ENCODE peak calls at places on chromosomes 16 and 17, in five cellular contexts. L is AG09309, E is fibroblast of pulmonary artery, Z is PC-9, S is tibial artery. V is an unnamed sample.

GRCh38 chr17:78958556-78959191 is 21.0 kb downstream of the LGALS3BP start:
- DNase-seq in L (no peak), Z (peak; percentile 61), E (no peak), S (no peak), V (no peak)

GRCh38 chr17:2364132-2365116 is 27.1 kb downstream of the SGSM2 start:
- DNase-seq in Z (no peak), S (no peak), E (no peak), L (no peak), V (no peak)

GRCh38 chr17:33509331-33509730 is 216.2 kb upstream of the ASIC2 start:
- DNase-seq in S (no peak), L (no peak), Z (no peak), E (peak; percentile 5), V (no peak)

GRCh38 chr17:66655861-66656260 is 179.1 kb upstream of the CACNG5 start:
- DNase-seq in S (no peak), L (peak; percentile 27), Z (no peak), E (peak; percentile 61), V (peak; percentile 57)

GRCh38 chr17:2724783-2725164 is 13.2 kb upstream of the CLUH start:
- DNase-seq in L (no peak), S (no peak), E (peak; percentile 40), Z (no peak), V (no peak)

GRCh38 chr17:15469260-15469659 is 1.8 kb upstream of the CDRT4 start:
- DNase-seq in Z (no peak), E (peak; percentile 47), L (no peak), S (no peak), V (peak; percentile 45)

GRCh38 chr17:40884708-40885512 is at the start of gene KRT20:
- DNase-seq in S (no peak), L (no peak), Z (no peak), E (no peak), V (no peak)

GRCh38 chr17:5715478-5715877 is 131.2 kb upstream of the NLRP1 start:
- DNase-seq in Z (no peak), E (no peak), S (no peak), L (no peak), V (no peak)

GRCh38 chr17:51456942-51457341 is 196.6 kb downstream of the UTP18 start:
- DNase-seq in L (no peak), Z (no peak), E (no peak), S (no peak), V (no peak)

GRCh38 chr17:36827056-36827455 is 110.2 kb upstream of the LHX1 start:
- DNase-seq in Z (no peak), S (no peak), E (no peak), L (no peak), V (no peak)

GRCh38 chr17:15384142-15384803 is 42.9 kb upstream of the TEKT3 start:
- DNase-seq in Z (no peak), E (peak; percentile 69), S (peak; percentile 83), L (no peak), V (no peak)

GRCh38 chr17:38861399-38861843 is 7.9 kb upstream of the RPL23 start:
- DNase-seq in E (no peak), S (no peak), Z (no peak), L (no peak), V (no peak)

GRCh38 chr16:69859105-69859969 is 91.8 kb upstream of the CLEC18A start:
- DNase-seq in E (no peak), S (no peak), Z (peak; percentile 70), L (no peak), V (no peak)

GRCh38 chr16:64933890-64934289 is 188.0 kb downstream of the CDH11 start:
- DNase-seq in L (no peak), S (no peak), Z (no peak), E (no peak), V (no peak)

GRCh38 chr17:66636111-66636510 is 198.8 kb upstream of the CACNG5 start:
- DNase-seq in E (peak; percentile 42), Z (peak; percentile 87), L (peak; percentile 16), S (no peak), V (peak; percentile 43)

GRCh38 chr16:23987443-23987842 is 151.7 kb downstream of the PRKCB start:
- DNase-seq in E (no peak), Z (no peak), L (no peak), S (no peak), V (no peak)

GRCh38 chr17:71511266-71511995 is 609.4 kb upstream of the SOX9 start:
- DNase-seq in S (no peak), E (no peak), L (peak; percentile 14), Z (no peak), V (no peak)

GRCh38 chr17:29722411-29723198 is 99.9 kb upstream of the CORO6 start:
- DNase-seq in L (no peak), Z (no peak), E (peak; percentile 99), S (no peak), V (peak; percentile 75)

GRCh38 chr17:42530952-42531454 is 5.0 kb upstream of the NAGLU start:
- DNase-seq in L (no peak), S (no peak), Z (no peak), E (no peak), V (no peak)

GRCh38 chr17:58335061-58335731 is 6.6 kb upstream of the TSPOAP1 start:
- DNase-seq in S (no peak), Z (no peak), L (no peak), E (no peak), V (no peak)

GRCh38 chr17:3528604-3529511 is 28.8 kb downstream of the TRPV3 start:
- DNase-seq in L (no peak), Z (peak; percentile 58), E (peak; percentile 49), S (peak; percentile 56), V (no peak)

GRCh38 chr17:41781404-41782110 is 5.0 kb downstream of the JUP start:
- DNase-seq in S (no peak), Z (no peak), L (no peak), E (peak; percentile 33), V (no peak)

GRCh38 chr17:43312011-43312410 is 78.2 kb upstream of the RNU2-1 start:
- DNase-seq in Z (no peak), S (peak; percentile 38), E (no peak), L (no peak), V (no peak)

GRCh38 chr17:57284583-57284982 is 28.3 kb downstream of the MSI2 start:
- DNase-seq in E (no peak), S (no peak), L (no peak), Z (no peak), V (no peak)

GRCh38 chr16:57890752-57891111 is 80.2 kb downstream of the CNGB1 start:
- DNase-seq in S (no peak), L (no peak), E (no peak), Z (no peak), V (no peak)

GRCh38 chr17:50495918-50496317 is 12.3 kb upstream of the MYCBPAP start:
- DNase-seq in Z (no peak), L (no peak), E (no peak), S (no peak), V (no peak)

GRCh38 chr16:15482068-15482747 is 47.8 kb downstream of the BMERB1 start:
- DNase-seq in S (no peak), E (peak; percentile 95), L (peak; percentile 83), Z (peak; percentile 98), V (peak; percentile 89)

GRCh38 chr16:84979516-84979915 is 31.8 kb downstream of the ZDHHC7 start:
- DNase-seq in E (no peak), S (no peak), Z (no peak), L (no peak), V (no peak)

GRCh38 chr17:27633312-27634025 is 2.5 kb downstream of the LGALS9 start:
- DNase-seq in E (no peak), Z (no peak), S (peak; percentile 78), L (no peak), V (no peak)

GRCh38 chr17:1484586-1485310 is 7.7 kb downstream of the MYO1C start:
- DNase-seq in E (peak; percentile 64), S (peak; percentile 84), Z (peak; percentile 73), L (no peak), V (no peak)

GRCh38 chr16:10866196-10866976 is 10.6 kb upstream of the CIITA start:
- DNase-seq in S (peak; percentile 65), Z (no peak), E (no peak), L (no peak), V (no peak)

GRCh38 chr17:36979585-36979941 is 30.8 kb downstream of the AATF start:
- DNase-seq in Z (no peak), E (no peak), S (no peak), L (no peak), V (no peak)

GRCh38 chr17:35294756-35295155 is 51.9 kb downstream of the SLFN5 start:
- DNase-seq in L (no peak), Z (no peak), S (no peak), E (no peak), V (no peak)

GRCh38 chr17:73069164-73069774 is 23.2 kb downstream of the SLC39A11 start:
- DNase-seq in L (no peak), Z (no peak), E (no peak), S (no peak), V (no peak)

GRCh38 chr17:46732754-46733398 is 85.6 kb downstream of the WNT3 start:
- DNase-seq in S (no peak), Z (no peak), L (no peak), E (no peak), V (no peak)
- H3K4me3 ChIP-seq in S (no peak overlapping the region), Z (no peak overlapping the region), L (no peak overlapping the region), E (no peak overlapping the region), V (no peak overlapping the region)

DNA sequence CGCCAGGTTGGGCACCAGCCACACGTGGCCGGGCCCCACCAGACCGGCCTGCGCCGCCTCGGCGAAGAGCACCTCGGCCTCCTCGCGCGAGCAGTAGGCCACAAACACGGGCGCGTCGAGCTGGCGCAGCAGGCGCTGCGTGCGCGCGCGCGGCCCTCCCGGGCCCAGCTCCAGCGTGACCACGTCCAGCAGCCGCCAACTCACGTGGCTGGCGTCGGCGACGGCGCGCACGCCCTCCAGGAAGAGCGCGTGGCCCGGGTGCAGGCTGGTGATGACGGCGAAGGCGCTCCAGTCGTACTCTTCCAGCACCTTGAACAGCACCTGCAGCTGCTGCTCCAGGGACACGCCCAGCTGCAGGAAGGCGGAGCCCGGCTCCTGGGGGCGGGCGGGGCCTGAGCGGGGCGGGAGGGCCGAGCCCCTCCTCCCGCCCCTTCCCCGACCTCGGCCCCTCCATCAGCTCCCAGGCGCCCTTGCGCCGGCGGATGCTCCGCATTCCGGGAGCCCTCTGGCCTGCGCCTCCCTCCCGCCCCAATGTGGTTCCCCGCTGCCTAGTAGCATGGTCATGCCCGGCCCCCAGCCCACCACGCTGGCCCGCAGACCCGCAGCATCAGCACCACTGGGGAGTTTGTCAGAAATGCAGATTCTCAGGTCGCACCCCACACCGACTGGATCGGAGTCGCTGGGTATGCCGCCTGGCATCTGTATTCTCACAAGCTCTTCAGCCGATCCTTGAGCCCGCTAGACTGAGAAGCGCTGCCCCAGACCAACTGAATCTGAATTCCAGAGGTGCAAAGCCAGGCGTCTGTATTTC is 7.2 kb downstream of the GRIN2C start:
- DNase-seq in L (no peak), E (peak; percentile 23), Z (no peak), S (no peak), V (no peak)
- H3K4me3 ChIP-seq in L (no peak overlapping the region), E (no peak overlapping the region), Z (no peak overlapping the region), S (no peak overlapping the region), V (peak overlapping the region; percentile 7)

DNA sequence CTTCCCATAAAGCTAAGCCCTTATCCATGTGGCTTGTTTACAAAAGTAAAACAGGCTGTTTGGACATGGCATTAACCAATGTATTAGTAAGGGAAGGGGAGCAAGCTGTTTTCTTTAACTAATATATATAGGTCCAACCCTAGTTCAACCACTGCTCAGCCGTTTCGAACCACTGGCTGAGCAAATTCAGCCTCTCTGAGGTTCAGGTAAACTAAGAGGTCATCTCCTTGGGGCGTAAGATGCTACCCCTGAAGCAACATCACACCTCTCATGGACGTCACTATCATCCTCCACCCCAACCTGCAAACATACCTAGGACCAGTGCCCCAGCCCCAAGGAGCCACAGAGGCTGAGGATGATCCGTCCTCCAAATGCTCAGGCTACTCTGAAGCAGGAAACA is 45.2 kb downstream of the ANKRD11 start:
- DNase-seq in S (no peak), Z (no peak), L (no peak), E (no peak), V (no peak)
- H3K4me3 ChIP-seq in S (no peak overlapping the region), Z (no peak overlapping the region), L (no peak overlapping the region), E (no peak overlapping the region), V (no peak overlapping the region)

GRCh38 chr17:81004336-81005015 is 12.8 kb downstream of the CHMP6 start:
- DNase-seq in Z (no peak), L (no peak), S (no peak), E (no peak), V (no peak)
- H3K4me3 ChIP-seq in Z (no peak overlapping the region), L (peak overlapping the region; percentile 4), S (peak overlapping the region; percentile 24), E (no peak overlapping the region), V (peak overlapping the region; percentile 30)

V was measured in skeletal muscle cell.